ENCODE peak calls at places on chromosomes 13 and 19, in four cellular contexts. N is IMR-90, S is A549, E is K562. J is an unnamed sample.
A peak's percentile ranks its signal among the peaks of the same experiment; 100 is the strongest.

GRCh38 chr13:38395505-38395803 is 45.8 kb downstream of the UFM1 start:
- DNase-seq in N (no peak), S (no peak), E (no peak), J (no peak)

GRCh38 chr13:102617697-102618350 is 21.0 kb downstream of the TPP2 start:
- DNase-seq in N (no peak), S (no peak), E (no peak), J (no peak)

GRCh38 chr13:103386341-103386740 is 320.1 kb upstream of the SLC10A2 start:
- DNase-seq in N (no peak), S (no peak), E (no peak), J (no peak)

GRCh38 chr19:34712606-34713261 is 21.3 kb upstream of the ZNF181 start:
- DNase-seq in N (peak; percentile 82), S (peak; percentile 77), E (peak; percentile 65), J (peak; percentile 23)

GRCh38 chr13:51819544-51819943 is 15.6 kb upstream of the DHRS12 start:
- DNase-seq in N (no peak), S (no peak), E (no peak), J (no peak)

GRCh38 chr13:28237944-28238343 is 99.6 kb downstream of the PAN3 start:
- DNase-seq in N (no peak), S (no peak), E (no peak), J (no peak)

GRCh38 chr13:69459346-69459745 is 648.3 kb upstream of the ATXN8OS start:
- DNase-seq in N (no peak), S (no peak), E (no peak), J (no peak)

GRCh38 chr13:25114220-25114619 is 18.3 kb downstream of the PABPC3 start:
- DNase-seq in N (peak; percentile 69), S (peak; percentile 37), E (peak; percentile 54), J (peak; percentile 87)

GRCh38 chr13:105177265-105177900 is 1358.1 kb downstream of the EFNB2 start:
- DNase-seq in N (no peak), S (no peak), E (no peak), J (no peak)

GRCh38 chr13:67228909-67229308 is 1.2 kb downstream of the PCDH9 start:
- DNase-seq in N (peak; percentile 32), S (no peak), E (no peak), J (no peak)

GRCh38 chr19:49788857-49789256 is 22.1 kb downstream of the AP2A1 start:
- DNase-seq in N (no peak), S (no peak), E (no peak), J (no peak)

GRCh38 chr19:49889687-49890348 is 6.9 kb downstream of the IL4I1 start:
- DNase-seq in N (peak; percentile 61), S (peak; percentile 61), E (peak; percentile 67), J (peak; percentile 94)

GRCh38 chr13:67134322-67135129 is 95.6 kb downstream of the PCDH9 start:
- DNase-seq in N (peak; percentile 25), S (no peak), E (no peak), J (no peak)

GRCh38 chr19:19120308-19121156 is 17.7 kb downstream of the TMEM161A start:
- DNase-seq in N (peak; percentile 62), S (no peak), E (peak; percentile 99), J (peak; percentile 99)
- TF ChIP-seq CEBPB in N (no peak), S (no peak), E (no peak), J (no peak)

GRCh38 chr19:45667620-45668341 is at the start of gene GIPR:
- DNase-seq in N (peak; percentile 38), S (peak; percentile 88), E (peak; percentile 88), J (no peak)
- TF ChIP-seq CEBPB in N (peak; percentile 42), S (no peak), E (peak; percentile 72), J (no peak)

GRCh38 chr19:4264812-4265211 is 14.3 kb upstream of the SHD start:
- DNase-seq in N (no peak), S (no peak), E (no peak), J (no peak)

GRCh38 chr19:4268816-4269430 is 10.1 kb upstream of the SHD start:
- DNase-seq in N (no peak), S (no peak), E (no peak), J (no peak)

GRCh38 chr19:4266253-4267000 is 12.6 kb upstream of the SHD start:
- DNase-seq in N (no peak), S (no peak), E (no peak), J (no peak)

GRCh38 chr19:4267101-4267900 is 11.8 kb upstream of the SHD start:
- DNase-seq in N (peak; percentile 37), S (peak; percentile 61), E (peak; percentile 83), J (peak; percentile 90)

GRCh38 chr19:4267901-4268815 is 10.9 kb upstream of the SHD start:
- DNase-seq in N (no peak), S (no peak), E (no peak), J (no peak)
- TF ChIP-seq CEBPB in N (no peak), S (no peak), E (no peak), J (no peak)

GRCh38 chr13:114140131-114140908 is 7.9 kb upstream of the RASA3 start:
- DNase-seq in N (no peak), S (no peak), E (no peak), J (no peak)
- TF ChIP-seq CEBPB in N (no peak), S (no peak), E (no peak), J (no peak)

DNA sequence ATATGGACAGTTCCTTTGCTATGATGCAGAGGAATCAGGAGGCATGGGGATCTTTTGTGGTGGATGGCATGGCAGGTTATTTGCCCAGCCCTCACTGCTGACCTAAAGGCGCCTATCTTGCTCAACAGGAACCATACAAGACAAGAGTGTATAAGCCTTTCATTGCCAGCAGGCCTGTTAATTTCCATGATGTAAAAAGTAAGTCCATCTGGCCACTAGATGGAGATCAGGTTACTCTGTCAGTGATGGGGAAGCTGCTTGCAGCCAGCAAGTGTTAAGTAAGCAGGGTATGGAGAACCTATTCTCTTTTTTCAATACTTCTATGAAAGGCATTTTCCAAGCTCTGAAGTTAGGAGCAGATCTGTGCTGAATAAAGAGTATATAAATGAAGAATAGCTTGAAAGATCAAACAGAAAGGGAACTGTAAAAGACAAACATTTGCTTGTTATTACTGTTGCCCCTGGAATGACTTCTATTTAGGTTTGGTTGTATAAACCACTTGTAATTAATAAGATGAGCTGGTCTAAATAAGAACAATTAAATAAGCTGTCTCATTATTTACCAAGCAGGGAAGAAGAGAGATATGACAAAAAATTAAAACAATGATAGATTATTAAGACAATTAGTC is 210.9 kb downstream of the RGCC start:
- DNase-seq in N (peak; percentile 95), S (peak; percentile 55), E (peak; percentile 32), J (no peak)
- TF ChIP-seq CEBPB in N (peak; percentile 72), S (no peak), E (peak; percentile 14), J (peak; percentile 63)

GRCh38 chr13:114146629-114147028 is 14.2 kb upstream of the RASA3 start:
- DNase-seq in N (no peak), S (peak; percentile 21), E (no peak), J (no peak)

GRCh38 chr13:114149774-114150740 is 17.6 kb upstream of the RASA3 start:
- DNase-seq in N (no peak), S (no peak), E (no peak), J (no peak)

GRCh38 chr13:114147803-114148520 is 15.5 kb upstream of the RASA3 start:
- DNase-seq in N (no peak), S (no peak), E (no peak), J (no peak)

GRCh38 chr13:114146173-114146572 is 13.8 kb upstream of the RASA3 start:
- DNase-seq in N (no peak), S (no peak), E (no peak), J (no peak)

GRCh38 chr13:114148521-114148855 is 16.1 kb upstream of the RASA3 start:
- DNase-seq in N (no peak), S (no peak), E (no peak), J (no peak)
- TF ChIP-seq CEBPB in N (no peak), S (no peak), E (no peak), J (no peak)

DNA sequence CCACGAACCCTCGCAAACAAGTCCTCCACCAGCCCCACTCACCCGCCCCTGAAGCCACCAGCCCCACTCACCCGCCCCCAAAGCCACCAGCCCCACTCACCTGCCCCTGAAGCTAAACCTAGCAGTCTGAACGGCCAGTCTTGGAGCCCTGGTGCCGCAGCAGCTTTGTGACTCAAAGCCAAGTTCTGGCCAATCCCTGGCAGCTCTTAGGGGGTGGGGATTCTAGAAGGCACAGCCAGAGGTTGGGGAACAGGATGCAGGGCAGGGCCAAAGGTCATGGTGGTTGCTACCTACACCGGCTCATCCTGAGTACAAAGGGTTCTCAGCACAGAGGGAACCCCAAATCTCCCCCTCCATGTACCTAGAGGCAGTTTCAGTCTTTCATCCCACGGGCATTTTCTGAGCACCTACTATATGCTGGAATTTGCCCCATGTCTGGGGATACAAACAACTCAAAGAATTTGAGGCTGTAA is at the start of gene IQCN:
- DNase-seq in N (no peak), S (peak; percentile 53), E (no peak), J (no peak)
- TF ChIP-seq CEBPB in N (no peak), S (no peak), E (no peak), J (no peak)

GRCh38 chr19:31534786-31535185 is 185.6 kb upstream of the TSHZ3 start:
- DNase-seq in N (no peak), S (no peak), E (no peak), J (no peak)
- TF ChIP-seq CEBPB in N (no peak), S (no peak), E (no peak), J (no peak)

GRCh38 chr19:13195678-13196077 is 45.5 kb downstream of the IER2 start:
- DNase-seq in N (no peak), S (no peak), E (peak; percentile 59), J (peak; percentile 86)
- TF ChIP-seq CEBPB in N (no peak), S (no peak), E (no peak), J (peak; percentile 40)

J was measured in H1.